ENCODE peak calls at places on chromosomes 1 and 21, in nine cellular contexts. J is HT1080; B is GM23248; I is stimulated activated CD4-positive, alpha-beta T cell treated with anti-CD3 and anti-CD28 coated beads, Interleukin-15, amount 100 ng/mL, for 1 hour; F is C1 segment of cervical spinal cord; K is GM12864; D is SHP77 treated with DMSO at 0.1 percent for 48 hours; A is ELR; S is activated T-helper 1 cell treated with Interleukin-2 at 50 U/mL for 16 hours. U is an unnamed sample.

GRCh38 chr1:202107321-202107761 is 15.4 kb upstream of the GPR37L1 start:
- DNase-seq in J (no peak), B (no peak), K (no peak), A (no peak), I (no peak), F (no peak), S (no peak), D (peak; percentile 61), U (no peak)

GRCh38 chr21:36188081-36188681 is 31.6 kb downstream of the DOP1B start:
- DNase-seq in B (no peak), I (no peak), S (no peak), K (no peak), F (no peak), A (no peak), D (peak; percentile 76), J (no peak), U (no peak)

GRCh38 chr1:15825800-15826199 is 18.4 kb upstream of the UQCRHL start:
- DNase-seq in D (no peak), F (no peak), J (no peak), A (no peak), S (no peak), I (no peak), K (no peak), B (peak; percentile 42), U (no peak)

GRCh38 chr1:41618066-41618825 is 133.8 kb upstream of the EDN2 start:
- DNase-seq in D (no peak), I (no peak), J (no peak), F (peak; percentile 62), S (no peak), B (peak; percentile 46), K (no peak), A (no peak), U (peak; percentile 37)

GRCh38 chr1:77874804-77875445 is 13.5 kb upstream of the NEXN start:
- DNase-seq in B (peak; percentile 77), K (no peak), J (no peak), D (no peak), A (peak; percentile 98), F (no peak), S (no peak), I (no peak), U (peak; percentile 94)

GRCh38 chr21:23963454-23963853 is 1643.8 kb downstream of the MRPL39 start:
- DNase-seq in B (no peak), A (peak; percentile 15), D (peak; percentile 50), I (no peak), J (peak; percentile 57), S (no peak), F (no peak), K (no peak), U (no peak)

GRCh38 chr1:34711469-34711868 is 43.4 kb upstream of the GJB5 start:
- DNase-seq in S (no peak), A (peak; percentile 20), J (no peak), K (no peak), D (no peak), F (no peak), B (peak; percentile 8), I (no peak), U (no peak)

GRCh38 chr1:235995511-235995910 is 69.4 kb downstream of the NID1 start:
- DNase-seq in I (no peak), K (no peak), A (no peak), S (no peak), D (no peak), B (no peak), F (no peak), J (no peak), U (no peak)

GRCh38 chr1:12709696-12710095 is 6.2 kb upstream of the AADACL3 start:
- DNase-seq in J (peak; percentile 42), K (no peak), D (no peak), F (no peak), B (peak; percentile 66), I (no peak), S (no peak), A (no peak), U (peak; percentile 71)

GRCh38 chr1:213666113-213666512 is 321.7 kb upstream of the PROX1 start:
- DNase-seq in I (no peak), B (no peak), J (no peak), K (no peak), S (no peak), D (no peak), A (no peak), F (no peak), U (no peak)

GRCh38 chr1:94694234-94694915 is 125.8 kb upstream of the SLC44A3 start:
- DNase-seq in S (no peak), D (no peak), J (peak; percentile 45), A (no peak), B (no peak), I (no peak), F (no peak), K (no peak), U (no peak)

GRCh38 chr1:231139659-231140650 is 21.9 kb upstream of the TRIM67 start:
- DNase-seq in S (no peak), I (no peak), B (peak; percentile 74), F (no peak), J (peak; percentile 84), K (no peak), D (no peak), A (peak; percentile 66), U (peak; percentile 99)

GRCh38 chr1:220767312-220768126 is 19.2 kb upstream of the MTARC1 start:
- DNase-seq in I (no peak), A (no peak), K (no peak), S (no peak), B (peak; percentile 18), J (no peak), D (no peak), F (no peak), U (peak; percentile 13)

GRCh38 chr21:45612096-45613019 is 31.2 kb upstream of the PCBP3 start:
- DNase-seq in B (peak; percentile 68), J (peak; percentile 69), I (no peak), D (peak; percentile 61), F (no peak), K (no peak), A (peak; percentile 60), S (no peak), U (peak; percentile 80)

GRCh38 chr1:30684881-30685795 is 38.2 kb downstream of the MATN1 start:
- DNase-seq in S (no peak), I (no peak), J (no peak), A (no peak), F (no peak), B (no peak), D (no peak), K (no peak), U (no peak)

GRCh38 chr1:109412551-109412950 is 13.7 kb downstream of the PSMA5 start:
- DNase-seq in K (no peak), I (no peak), B (no peak), S (no peak), A (peak; percentile 10), F (no peak), J (peak; percentile 21), D (no peak), U (no peak)

GRCh38 chr1:111988743-111989453 is 570 bp downstream of the KCND3 start:
- DNase-seq in A (no peak), F (no peak), S (no peak), D (no peak), J (no peak), B (peak; percentile 15), I (no peak), K (no peak), U (no peak)

GRCh38 chr1:27551953-27552312 is 52.0 kb downstream of the AHDC1 start:
- DNase-seq in I (no peak), B (no peak), F (no peak), K (no peak), A (no peak), S (no peak), D (no peak), J (no peak), U (no peak)

GRCh38 chr21:37273911-37274690 is 7.0 kb upstream of the VPS26C start:
- DNase-seq in K (no peak), B (no peak), D (no peak), A (no peak), S (no peak), J (no peak), I (no peak), F (no peak), U (no peak)

GRCh38 chr1:112798293-112798692 is 83.2 kb upstream of the PPM1J start:
- DNase-seq in I (no peak), D (no peak), J (no peak), F (no peak), K (no peak), S (no peak), B (no peak), A (no peak), U (no peak)

GRCh38 chr1:157359309-157360020 is 192.8 kb downstream of the FCRL5 start:
- DNase-seq in F (no peak), I (no peak), D (peak; percentile 89), K (no peak), B (no peak), A (peak; percentile 62), S (no peak), J (no peak), U (peak; percentile 48)

GRCh38 chr1:229894535-229894934 is 172.5 kb upstream of the GALNT2 start:
- DNase-seq in B (no peak), D (no peak), K (no peak), F (no peak), J (no peak), I (no peak), A (peak; percentile 8), S (no peak), U (no peak)

U was measured in EH.